ENCODE peak calls at places on chromosomes 13 and 19, in six cellular contexts. G is fibroblast of lung, Q is K562, K is GM23248, E is GM23338, N is DND-41. L is an unnamed sample.

GRCh38 chr13:50668882-50669281 is 174.6 kb downstream of the DLEU7 start:
- DNase-seq in G (no peak), Q (no peak), K (no peak), E (no peak), N (no peak), L (no peak)

GRCh38 chr13:25065974-25066770 is 29.8 kb upstream of the PABPC3 start:
- DNase-seq in G (no peak), Q (no peak), K (no peak), E (no peak), N (no peak), L (no peak)

GRCh38 chr19:15251749-15252397 is 19.6 kb upstream of the EPHX3 start:
- DNase-seq in G (peak; percentile 93), Q (peak; percentile 68), K (peak; percentile 97), E (peak; percentile 93), N (no peak), L (peak; percentile 88)

GRCh38 chr13:51275101-51275500 is 52.9 kb downstream of the FAM124A start:
- DNase-seq in G (no peak), Q (no peak), K (no peak), E (no peak), N (no peak), L (no peak)

GRCh38 chr19:1503089-1503924 is 9.5 kb downstream of the ADAMTSL5 start:
- DNase-seq in G (no peak), Q (peak; percentile 85), K (peak; percentile 74), E (peak; percentile 85), N (peak; percentile 70), L (peak; percentile 86)

GRCh38 chr19:10217085-10217484 is 14.0 kb downstream of the S1PR2 start:
- DNase-seq in G (no peak), Q (no peak), K (no peak), E (no peak), N (no peak), L (no peak)

GRCh38 chr13:29758591-29759114 is 91.8 kb downstream of the UBL3 start:
- DNase-seq in G (no peak), Q (no peak), K (no peak), E (no peak), N (no peak), L (no peak)

GRCh38 chr13:90690458-90691063 is 656.9 kb upstream of the MIR17HG start:
- DNase-seq in G (peak; percentile 86), Q (no peak), K (peak; percentile 71), E (no peak), N (no peak), L (no peak)

GRCh38 chr19:3243851-3244700 is 19.6 kb downstream of the CELF5 start:
- DNase-seq in G (peak; percentile 51), Q (peak; percentile 68), K (peak; percentile 52), E (peak; percentile 88), N (peak; percentile 84), L (peak; percentile 89)

GRCh38 chr19:53333071-53333465 is 481 bp upstream of the ZNF845 start:
- DNase-seq in G (peak; percentile 66), Q (no peak), K (peak; percentile 73), E (peak; percentile 82), N (peak; percentile 63), L (peak; percentile 76)

GRCh38 chr13:95906999-95907398 is 146.2 kb downstream of the UGGT2 start:
- DNase-seq in G (no peak), Q (no peak), K (no peak), E (no peak), N (no peak), L (no peak)

GRCh38 chr13:20431687-20432384 is 93.8 kb downstream of the CRYL1 start:
- DNase-seq in G (no peak), Q (no peak), K (no peak), E (no peak), N (no peak), L (no peak)

GRCh38 chr19:34577056-34577455 is 95.5 kb downstream of the WTIP start:
- DNase-seq in G (no peak), Q (no peak), K (no peak), E (peak; percentile 36), N (no peak), L (no peak)

GRCh38 chr19:56066152-56067023 is 54.7 kb downstream of the ZNF787 start:
- DNase-seq in G (peak; percentile 16), Q (peak; percentile 93), K (peak; percentile 61), E (peak; percentile 82), N (peak; percentile 65), L (peak; percentile 77)

GRCh38 chr13:61413572-61413971 is 2.1 kb downstream of the PCDH20 start:
- DNase-seq in G (no peak), Q (no peak), K (no peak), E (peak; percentile 33), N (no peak), L (peak; percentile 51)

GRCh38 chr13:50340566-50341287 is 325.5 kb downstream of the KCNRG start:
- DNase-seq in G (no peak), Q (no peak), K (no peak), E (peak; percentile 11), N (no peak), L (peak; percentile 21)

GRCh38 chr13:29111446-29111845 is 291.3 kb downstream of the MTUS2 start:
- DNase-seq in G (no peak), Q (no peak), K (peak; percentile 4), E (no peak), N (no peak), L (no peak)

GRCh38 chr13:113458218-113459065 is 5.2 kb upstream of the ADPRHL1 start:
- DNase-seq in G (peak; percentile 42), Q (peak; percentile 23), K (peak; percentile 12), E (peak; percentile 59), N (peak; percentile 19), L (peak; percentile 57)

GRCh38 chr19:4722671-4723464 is 774 bp downstream of the DPP9 start:
- DNase-seq in G (peak; percentile 73), Q (no peak), K (peak; percentile 87), E (no peak), N (peak; percentile 43), L (peak; percentile 10)

GRCh38 chr13:98922306-98922705 is 55.6 kb downstream of the DOCK9 start:
- DNase-seq in G (peak; percentile 70), Q (no peak), K (no peak), E (no peak), N (no peak), L (no peak)

GRCh38 chr13:80342541-80343371 is 1.8 kb upstream of the SPRY2 start:
- DNase-seq in G (peak; percentile 64), Q (peak; percentile 59), K (peak; percentile 86), E (peak; percentile 83), N (peak; percentile 60), L (peak; percentile 90)

GRCh38 chr19:13838943-13839192 is 38.1 kb upstream of the NANOS3 start:
- DNase-seq in G (no peak), Q (peak; percentile 62), K (no peak), E (no peak), N (no peak), L (no peak)

GRCh38 chr19:13840751-13841338 is 36.1 kb upstream of the NANOS3 start:
- DNase-seq in G (no peak), Q (no peak), K (no peak), E (no peak), N (no peak), L (no peak)

GRCh38 chr19:13839193-13839937 is 37.6 kb upstream of the NANOS3 start:
- DNase-seq in G (peak; percentile 88), Q (peak; percentile 69), K (peak; percentile 94), E (peak; percentile 78), N (no peak), L (peak; percentile 44)

GRCh38 chr19:13841339-13842293 is 35.3 kb upstream of the NANOS3 start:
- DNase-seq in G (peak; percentile 41), Q (no peak), K (peak; percentile 81), E (no peak), N (no peak), L (no peak)

DNA sequence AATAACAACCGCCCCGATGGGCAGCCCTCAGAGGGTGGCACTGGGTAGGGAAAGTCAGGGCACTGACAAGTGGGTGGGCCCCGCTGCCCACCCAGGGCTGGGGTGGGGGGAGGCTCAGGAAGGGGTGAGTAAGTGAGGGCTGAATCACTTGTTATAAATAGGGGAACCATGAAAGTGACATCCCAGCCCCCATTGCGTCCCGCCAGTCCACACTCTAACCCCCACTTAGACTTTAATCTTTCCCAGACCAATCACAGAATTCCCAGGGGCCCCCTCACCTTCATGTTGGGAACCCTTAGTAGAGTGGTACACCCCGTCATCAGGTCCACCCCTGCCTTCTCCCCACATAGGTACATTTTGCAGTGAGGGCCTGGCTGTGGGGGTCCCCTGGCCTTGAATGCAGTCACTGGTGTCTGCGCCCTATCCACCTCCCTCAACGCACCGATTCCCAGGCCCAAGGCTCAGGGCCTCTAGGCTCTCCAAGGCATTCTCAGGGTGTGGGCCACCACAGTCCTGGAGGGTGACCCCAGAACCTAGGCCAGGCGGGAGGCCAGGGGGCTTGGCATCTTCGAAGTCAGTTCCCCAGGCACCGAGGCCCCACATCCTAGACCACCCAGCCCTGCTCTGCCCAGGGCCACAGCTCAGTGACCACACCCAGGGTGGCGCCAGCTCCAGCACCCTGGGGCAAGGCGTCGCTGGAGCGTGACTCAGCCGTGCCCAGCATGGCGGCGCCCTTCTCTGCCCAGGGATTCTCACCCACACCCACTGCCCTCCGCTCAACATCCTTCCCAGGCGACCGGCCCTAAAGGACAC is 36.8 kb upstream of the NANOS3 start:
- DNase-seq in G (peak; percentile 41), Q (no peak), K (peak; percentile 94), E (no peak), N (no peak), L (no peak)
- H3K4me1 ChIP-seq in G (peaks cover 32% of the 10 kb centered on the region), Q (peaks cover 37% of the 10 kb centered on the region), K (peaks cover 37% of the 10 kb centered on the region), E (peaks cover 28% of the 10 kb centered on the region), N (peaks cover 28% of the 10 kb centered on the region), L (peaks cover 15% of the 10 kb centered on the region)

GRCh38 chr19:57615346-57615745 is 1.3 kb downstream of the ZNF134 start:
- DNase-seq in G (no peak), Q (no peak), K (peak; percentile 8), E (no peak), N (no peak), L (no peak)

GRCh38 chr19:57623091-57623490 is 9.0 kb downstream of the ZNF134 start:
- DNase-seq in G (no peak), Q (no peak), K (no peak), E (no peak), N (no peak), L (no peak)

GRCh38 chr19:57620673-57621348 is 6.8 kb downstream of the ZNF134 start:
- DNase-seq in G (peak; percentile 21), Q (no peak), K (peak; percentile 38), E (peak; percentile 40), N (no peak), L (no peak)
- H3K4me3 ChIP-seq in G (no peak overlapping the region), Q (no peak overlapping the region), K (no peak overlapping the region), E (peak overlapping the region; percentile 28), N (no peak overlapping the region), L (peak overlapping the region; percentile 6)

DNA sequence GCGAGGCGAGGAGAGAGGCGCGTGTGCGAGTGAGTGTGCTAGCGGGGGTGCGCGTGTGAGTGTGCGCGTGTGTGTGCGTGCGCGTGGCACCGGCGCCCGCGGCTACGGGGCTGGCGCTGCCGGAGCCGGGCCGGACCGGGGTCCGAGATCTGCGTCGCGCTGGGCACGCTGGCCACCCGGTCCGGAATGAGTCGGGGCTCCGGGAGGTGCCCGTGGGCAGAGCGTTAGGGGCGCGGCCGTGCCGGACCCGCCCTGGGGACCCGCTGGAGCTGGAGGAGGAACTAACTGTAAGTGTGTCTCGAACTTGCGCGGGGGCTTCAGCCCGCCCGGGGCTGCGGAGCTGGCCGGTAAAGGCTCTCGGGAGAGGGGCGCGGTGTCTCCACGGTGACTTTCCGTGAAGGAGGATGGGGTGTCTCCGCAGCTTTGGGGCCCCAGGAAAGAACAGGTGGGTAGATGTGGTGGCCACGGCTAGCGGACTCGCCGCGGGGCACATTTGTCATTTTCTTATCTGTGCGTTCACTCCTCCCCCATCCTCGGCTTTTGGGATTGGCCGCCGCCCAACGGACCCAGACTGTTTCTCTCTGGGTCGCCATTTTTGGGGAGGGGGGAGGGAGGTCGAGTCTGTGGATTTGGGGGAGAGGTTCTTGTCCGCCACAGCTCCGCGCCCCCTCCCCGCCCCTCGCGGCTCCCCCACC is 10.1 kb upstream of the SOX1 start:
- DNase-seq in G (no peak), Q (no peak), K (no peak), E (peak; percentile 63), N (no peak), L (peak; percentile 34)
- TF ChIP-seq EZH2 in G (no peak), Q (no peak), K (no peak), E (peak; percentile 59), N (no peak), L (peak; percentile 29)

GRCh38 chr19:42273407-42274064 is 4.5 kb downstream of the CIC start:
- DNase-seq in G (no peak), Q (no peak), K (no peak), E (no peak), N (no peak), L (no peak)
- H3K4me1 ChIP-seq in G (peaks cover 12% of the 10 kb centered on the region), Q (peaks cover 11% of the 10 kb centered on the region), K (peaks cover 34% of the 10 kb centered on the region), E (peaks cover 5% of the 10 kb centered on the region), N (peaks cover 21% of the 10 kb centered on the region), L (peaks cover 6% of the 10 kb centered on the region)